ENCODE peak calls at places on chromosomes 12 and 14, in seven cellular contexts. H, L, C, G, R, I and T are unnamed samples.
A peak's percentile ranks its signal among the peaks of the same experiment; 100 is the strongest.

GRCh38 chr14:100528962-100529560 is 58.2 kb downstream of the BEGAIN start:
- DNase-seq in H (no peak), L (peak; percentile 22), C (no peak), G (no peak), R (no peak), I (no peak), T (no peak)

GRCh38 chr12:57896437-57897201 is 44.7 kb upstream of the ATP23 start:
- DNase-seq in H (no peak), L (peak; percentile 81), C (peak; percentile 24), G (no peak), R (peak; percentile 77), I (peak; percentile 46), T (no peak)

GRCh38 chr14:34710006-34710405 is 4.4 kb downstream of the CFL2 start:
- DNase-seq in H (no peak), L (no peak), C (no peak), G (no peak), R (no peak), I (no peak), T (no peak)

GRCh38 chr12:57389033-57389432 is 41.8 kb downstream of the R3HDM2 start:
- DNase-seq in H (no peak), L (no peak), C (peak; percentile 90), G (no peak), R (peak; percentile 92), I (no peak), T (no peak)

GRCh38 chr12:4505381-4505986 is 33.2 kb upstream of the RAD51AP1 start:
- DNase-seq in H (no peak), L (no peak), C (peak; percentile 51), G (no peak), R (peak; percentile 51), I (no peak), T (no peak)

GRCh38 chr14:61616524-61617185 is 78.7 kb upstream of the HIF1A start:
- DNase-seq in H (no peak), L (no peak), C (peak; percentile 73), G (no peak), R (peak; percentile 81), I (no peak), T (no peak)

GRCh38 chr14:74924061-74924460 is 1.0 kb upstream of the RPS6KL1 start:
- DNase-seq in H (no peak), L (no peak), C (no peak), G (no peak), R (no peak), I (no peak), T (no peak)

GRCh38 chr14:64504310-64504896 is at the start of gene ZBTB1:
- DNase-seq in H (peak; percentile 87), L (peak; percentile 83), C (peak; percentile 84), G (peak; percentile 81), R (peak; percentile 96), I (peak; percentile 90), T (peak; percentile 60)

GRCh38 chr14:104735830-104736642 is 12.0 kb downstream of the ADSS1 start:
- DNase-seq in H (no peak), L (no peak), C (peak; percentile 57), G (no peak), R (peak; percentile 91), I (no peak), T (no peak)

GRCh38 chr12:17802657-17803641 is 287.0 kb downstream of the RERGL start:
- DNase-seq in H (no peak), L (peak; percentile 44), C (no peak), G (no peak), R (no peak), I (no peak), T (no peak)

GRCh38 chr12:41932470-41932991 is 212.1 kb downstream of the GXYLT1 start:
- DNase-seq in H (no peak), L (peak; percentile 77), C (no peak), G (no peak), R (peak; percentile 38), I (peak; percentile 86), T (peak; percentile 8)

GRCh38 chr12:50992814-50993213 is 33.4 kb downstream of the SLC11A2 start:
- DNase-seq in H (no peak), L (no peak), C (no peak), G (no peak), R (no peak), I (no peak), T (no peak)

GRCh38 chr14:85529803-85530574 is at the start of gene FLRT2:
- DNase-seq in H (no peak), L (peak; percentile 61), C (peak; percentile 59), G (no peak), R (peak; percentile 78), I (no peak), T (no peak)

GRCh38 chr14:91185721-91186120 is 58.8 kb downstream of the GPR68 start:
- DNase-seq in H (no peak), L (no peak), C (peak; percentile 6), G (no peak), R (peak; percentile 78), I (no peak), T (no peak)